ENCODE peak calls at places on chromosome 10, in ten cellular contexts. V, J, F, H, G, S, B, A, D and U are unnamed samples.

GRCh38 chr10:30755474-30755873 is 125.9 kb upstream of the LYZL2 start:
- DNase-seq in D (no peak), F (peak), J (no peak), S (no peak), A (peak), H (no peak), G (no peak), V (no peak), B (no peak), U (peak)

GRCh38 chr10:125396651-125397050 is 236.3 kb upstream of the CTBP2 start:
- DNase-seq in B (no peak), H (no peak), A (no peak), F (peak), V (no peak), J (no peak), S (no peak), G (no peak), D (no peak), U (no peak)

GRCh38 chr10:52563361-52563760 is 209.2 kb downstream of the MBL2 start:
- DNase-seq in S (no peak), J (no peak), G (no peak), D (no peak), V (no peak), H (no peak), B (no peak), F (peak), A (no peak), U (no peak)

GRCh38 chr10:24339387-24339786 is 130.4 kb downstream of the KIAA1217 start:
- DNase-seq in V (no peak), F (no peak), D (no peak), S (no peak), J (no peak), A (no peak), H (no peak), G (no peak), B (no peak), U (no peak)

GRCh38 chr10:3292601-3293000 is 120.0 kb upstream of the PITRM1 start:
- DNase-seq in V (no peak), J (no peak), G (peak), A (peak), F (peak), H (no peak), S (no peak), B (no peak), D (peak), U (no peak)

GRCh38 chr10:7085147-7085912 is 325.5 kb downstream of the SFMBT2 start:
- DNase-seq in H (no peak), V (no peak), J (no peak), G (no peak), S (no peak), D (no peak), B (no peak), F (no peak), A (no peak), U (no peak)

GRCh38 chr10:96470108-96470743 is 43.5 kb downstream of the TLL2 start:
- DNase-seq in D (no peak), H (peak), G (no peak), B (peak), S (no peak), F (peak), V (no peak), J (no peak), A (no peak), U (no peak)

GRCh38 chr10:112215342-112215774 is 31.8 kb upstream of the GPAM start:
- DNase-seq in H (no peak), G (no peak), B (no peak), D (no peak), S (no peak), J (no peak), V (no peak), F (no peak), A (no peak), U (no peak)

GRCh38 chr10:93566435-93567276 is at the start of gene FFAR4:
- DNase-seq in G (peak), D (no peak), F (no peak), H (peak), V (no peak), A (no peak), J (no peak), B (no peak), S (no peak), U (no peak)

GRCh38 chr10:117797286-117797685 is 249.5 kb downstream of the RAB11FIP2 start:
- DNase-seq in B (no peak), S (no peak), A (no peak), G (no peak), F (no peak), V (no peak), J (no peak), H (no peak), D (no peak), U (no peak)

GRCh38 chr10:105017116-105017515 is 376.0 kb downstream of the SORCS3 start:
- DNase-seq in B (no peak), D (peak), S (peak), F (peak), J (no peak), H (no peak), A (no peak), G (no peak), V (no peak), U (no peak)

GRCh38 chr10:43595739-43596298 is 10.4 kb upstream of the ZNF485 start:
- DNase-seq in B (no peak), S (no peak), G (no peak), V (no peak), H (no peak), A (peak), D (no peak), F (no peak), J (no peak), U (no peak)

GRCh38 chr10:12960431-12960898 is 41.0 kb downstream of the CCDC3 start:
- DNase-seq in B (no peak), V (peak), H (no peak), G (peak), F (no peak), J (no peak), A (peak), S (no peak), D (no peak), U (no peak)

GRCh38 chr10:109838592-109839244 is 84.6 kb downstream of the XPNPEP1 start:
- DNase-seq in S (no peak), H (no peak), D (no peak), B (no peak), V (no peak), F (no peak), J (no peak), G (no peak), A (no peak), U (no peak)

GRCh38 chr10:62121197-62121550 is 147.5 kb downstream of the RTKN2 start:
- DNase-seq in S (no peak), J (no peak), A (no peak), F (no peak), V (no peak), D (no peak), B (no peak), G (no peak), H (no peak), U (no peak)

GRCh38 chr10:73899401-73899780 is 11.5 kb upstream of the PLAU start:
- DNase-seq in H (no peak), B (no peak), J (no peak), F (peak), G (no peak), S (peak), V (no peak), D (peak), A (no peak), U (no peak)

GRCh38 chr10:73900068-73900467 is 10.9 kb upstream of the PLAU start:
- DNase-seq in G (no peak), V (no peak), F (no peak), H (no peak), J (no peak), A (no peak), B (no peak), S (no peak), D (no peak), U (no peak)

GRCh38 chr10:73898730-73899400 is 12.1 kb upstream of the PLAU start:
- DNase-seq in G (no peak), B (no peak), D (no peak), H (no peak), S (no peak), A (no peak), F (no peak), V (no peak), J (no peak), U (no peak)

GRCh38 chr10:73894245-73894971 is 16.5 kb upstream of the PLAU start:
- DNase-seq in F (peak), J (no peak), B (no peak), V (no peak), S (peak), H (no peak), D (no peak), A (no peak), G (no peak), U (no peak)

GRCh38 chr10:73897693-73898092 is 13.2 kb upstream of the PLAU start:
- DNase-seq in S (no peak), D (no peak), B (no peak), F (no peak), V (no peak), J (no peak), G (no peak), A (no peak), H (no peak), U (no peak)
- TF ChIP-seq CTCF in S (no peak), D (no peak), B (no peak), F (no peak), V (no peak), J (no peak), G (no peak), A (no peak), H (no peak), U (no peak)

DNA sequence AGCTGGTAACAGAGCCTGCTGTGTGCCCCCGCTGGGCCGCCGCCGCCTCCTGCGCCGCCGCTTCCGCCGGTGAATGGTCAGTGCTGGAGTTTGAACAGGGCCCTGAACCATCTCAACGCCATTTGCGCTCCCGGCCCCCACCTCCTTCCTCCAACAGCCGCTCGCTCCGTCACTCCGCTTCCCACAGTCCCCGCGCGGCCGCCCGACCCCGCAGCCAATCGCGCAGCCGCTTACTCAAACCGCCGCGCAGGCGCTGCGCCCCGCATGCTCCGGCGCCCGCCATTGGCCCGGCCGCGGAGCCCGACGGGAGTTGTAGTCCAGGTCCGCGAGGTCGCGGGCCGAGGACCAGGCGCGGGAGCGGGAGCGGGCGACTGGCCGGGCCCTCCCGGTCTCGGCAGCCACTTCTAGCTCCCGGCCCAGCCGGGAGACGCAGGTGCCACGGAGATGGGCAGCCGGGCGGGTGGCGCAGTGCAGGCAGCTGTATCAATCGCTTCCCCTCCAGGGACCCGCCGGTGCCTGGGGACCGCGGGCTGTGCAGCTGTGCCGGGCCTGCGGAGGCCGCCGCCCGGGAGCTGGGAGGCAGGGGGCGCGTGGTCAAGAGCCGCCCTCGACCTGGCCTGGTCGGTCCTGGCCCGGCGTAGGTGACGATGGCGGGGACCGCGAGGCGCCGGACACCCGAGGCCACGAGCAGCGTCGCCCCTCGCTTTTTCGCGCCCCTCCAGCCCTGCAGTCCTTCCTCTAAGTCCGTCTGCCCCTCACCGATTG is at the start of gene WAPL:
- DNase-seq in H (peak), S (peak), G (peak), D (peak), V (peak), B (peak), A (peak), F (peak), J (peak), U (peak)
- TF ChIP-seq CTCF in H (peak), S (no peak), G (no peak), D (no peak), V (no peak), B (no peak), A (no peak), F (no peak), J (no peak), U (no peak)

GRCh38 chr10:97538839-97539238 is 33.7 kb upstream of the ANKRD2 start:
- DNase-seq in H (no peak), G (no peak), S (no peak), D (no peak), V (no peak), A (no peak), J (no peak), B (no peak), F (no peak), U (no peak)

GRCh38 chr10:97539523-97540200 is 32.9 kb upstream of the ANKRD2 start:
- DNase-seq in V (peak), D (no peak), G (no peak), A (no peak), J (no peak), S (no peak), H (peak), B (no peak), F (peak), U (peak)

GRCh38 chr10:97542169-97543024 is 30.2 kb upstream of the ANKRD2 start:
- DNase-seq in J (no peak), V (peak), A (no peak), H (peak), B (peak), G (peak), S (peak), F (peak), D (peak), U (peak)

GRCh38 chr10:97543025-97543546 is 29.5 kb upstream of the ANKRD2 start:
- DNase-seq in A (peak), B (no peak), V (peak), J (no peak), H (no peak), S (peak), G (peak), F (peak), D (peak), U (peak)

GRCh38 chr10:97540669-97541500 is 31.7 kb upstream of the ANKRD2 start:
- DNase-seq in V (no peak), S (no peak), B (peak), F (no peak), A (no peak), J (no peak), H (peak), G (no peak), D (no peak), U (no peak)
- TF ChIP-seq CTCF in V (no peak), S (peak), B (peak), F (peak), A (no peak), J (peak), H (peak), G (no peak), D (no peak), U (no peak)

GRCh38 chr10:28396317-28396716 is 93.5 kb upstream of the MPP7 start:
- DNase-seq in B (no peak), H (no peak), S (no peak), F (peak), V (no peak), A (no peak), G (no peak), D (no peak), J (no peak), U (peak)

GRCh38 chr10:28397229-28397628 is 94.4 kb upstream of the MPP7 start:
- DNase-seq in A (no peak), S (no peak), G (no peak), J (no peak), H (no peak), V (no peak), B (no peak), F (no peak), D (no peak), U (no peak)

GRCh38 chr10:28391283-28391682 is 88.4 kb upstream of the MPP7 start:
- DNase-seq in S (no peak), F (no peak), V (no peak), G (no peak), A (no peak), H (no peak), J (no peak), D (no peak), B (no peak), U (no peak)

DNA sequence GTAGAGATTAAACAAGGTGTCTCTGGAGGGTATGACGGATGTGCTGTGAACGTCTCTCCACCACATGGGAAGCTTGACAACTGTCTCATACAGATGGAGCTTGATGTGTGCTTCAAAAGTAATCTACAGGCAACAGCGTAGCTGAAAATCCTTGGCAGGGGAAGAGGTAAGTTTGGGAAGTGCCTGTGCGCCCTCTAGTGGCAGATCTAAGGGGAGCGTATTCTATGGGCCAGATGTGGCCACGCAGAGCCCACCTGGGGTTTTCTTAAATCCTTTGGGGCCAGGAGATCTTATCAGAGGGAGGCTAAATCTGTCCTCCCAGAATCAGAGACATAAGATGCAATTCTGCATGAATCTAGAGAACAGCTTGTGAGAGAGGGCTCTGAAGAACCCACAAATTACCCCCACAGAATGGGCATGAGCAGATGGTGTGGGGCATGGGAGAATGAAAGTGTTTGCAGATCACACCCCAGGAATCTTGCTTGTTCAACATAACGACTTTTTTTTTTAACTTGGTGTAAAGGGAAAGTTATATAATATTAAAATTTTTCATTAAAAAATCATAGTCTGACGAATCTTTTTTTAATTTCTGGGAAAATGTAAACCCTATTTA is 91.2 kb upstream of the MPP7 start:
- DNase-seq in J (peak), B (peak), G (peak), D (no peak), S (peak), H (peak), A (peak), F (peak), V (peak), U (peak)
- TF ChIP-seq CTCF in J (peak), B (peak), G (peak), D (peak), S (peak), H (peak), A (peak), F (peak), V (peak), U (peak)

GRCh38 chr10:66215005-66215404 is 710.8 kb upstream of the LRRTM3 start:
- DNase-seq in G (no peak), S (no peak), F (no peak), D (no peak), B (no peak), H (no peak), J (no peak), A (no peak), V (no peak), U (no peak)
- TF ChIP-seq CTCF in G (no peak), S (no peak), F (no peak), D (peak), B (no peak), H (peak), J (peak), A (no peak), V (no peak), U (no peak)

GRCh38 chr10:46285300-46285699 is 1.5 kb upstream of the ANTXRL start:
- DNase-seq in V (peak), S (no peak), H (peak), A (no peak), F (no peak), B (peak), G (peak), J (no peak), D (no peak), U (no peak)
- TF ChIP-seq CTCF in V (no peak), S (no peak), H (no peak), A (no peak), F (no peak), B (no peak), G (no peak), J (no peak), D (no peak), U (no peak)